ENCODE peak calls at places on chromosomes 6 and 20, in six cellular contexts. C, G, L, Z, E and N are unnamed samples.

GRCh38 chr6:190596-191395 is 101.5 kb upstream of the DUSP22 start:
- DNase-seq in C (no peak), G (no peak), L (no peak), Z (no peak), E (no peak), N (no peak)

GRCh38 chr20:46255440-46256104 is 52.7 kb downstream of the CDH22 start:
- DNase-seq in C (peak; percentile 89), G (no peak), L (peak; percentile 76), Z (peak; percentile 54), E (peak; percentile 33), N (no peak)

GRCh38 chr6:108113557-108114519 is 39.3 kb upstream of the OSTM1 start:
- DNase-seq in C (peak; percentile 19), G (no peak), L (peak; percentile 57), Z (no peak), E (peak; percentile 57), N (peak; percentile 60)

GRCh38 chr6:122733259-122733658 is 46.3 kb upstream of the FABP7 start:
- DNase-seq in C (no peak), G (no peak), L (no peak), Z (no peak), E (no peak), N (no peak)

GRCh38 chr20:63898882-63899558 is 4.1 kb downstream of the DNAJC5 start:
- DNase-seq in C (no peak), G (no peak), L (no peak), Z (no peak), E (no peak), N (no peak)

GRCh38 chr20:54257090-54257816 is 49.4 kb downstream of the PFDN4 start:
- DNase-seq in C (no peak), G (no peak), L (peak; percentile 75), Z (peak; percentile 17), E (peak; percentile 96), N (no peak)

GRCh38 chr20:44594730-44595129 is 12.4 kb downstream of the PKIG start:
- DNase-seq in C (no peak), G (no peak), L (peak; percentile 12), Z (no peak), E (peak; percentile 76), N (no peak)

GRCh38 chr6:15387118-15387517 is 141.2 kb downstream of the JARID2 start:
- DNase-seq in C (no peak), G (no peak), L (no peak), Z (no peak), E (peak; percentile 24), N (no peak)

GRCh38 chr6:56579155-56579851 is 63.4 kb downstream of the DST start:
- DNase-seq in C (no peak), G (no peak), L (no peak), Z (no peak), E (no peak), N (no peak)

GRCh38 chr6:36677753-36678487 is 594 bp upstream of the CDKN1A start:
- DNase-seq in C (peak; percentile 6), G (no peak), L (no peak), Z (no peak), E (no peak), N (no peak)

GRCh38 chr20:23122959-23123655 is 37.0 kb upstream of the CD93 start:
- DNase-seq in C (no peak), G (no peak), L (no peak), Z (no peak), E (no peak), N (no peak)

GRCh38 chr6:167099707-167100106 is 23.2 kb upstream of the CCR6 start:
- DNase-seq in C (no peak), G (no peak), L (no peak), Z (no peak), E (no peak), N (no peak)

GRCh38 chr6:149918151-149918905 is 4.6 kb downstream of the RAET1G start:
- DNase-seq in C (no peak), G (no peak), L (no peak), Z (no peak), E (no peak), N (no peak)

GRCh38 chr20:52103469-52103910 is 88.1 kb downstream of the ZFP64 start:
- DNase-seq in C (no peak), G (no peak), L (peak; percentile 19), Z (no peak), E (peak; percentile 71), N (no peak)

GRCh38 chr6:142935553-142936517 is 9.1 kb downstream of the HIVEP2 start:
- DNase-seq in C (no peak), G (peak; percentile 49), L (no peak), Z (no peak), E (no peak), N (no peak)